ENCODE peak calls at places on chromosomes 6 and 20, in six cellular contexts. W, E, R, P, B and I are unnamed samples.

GRCh38 chr6:73610444-73611275 is 43.1 kb downstream of the SLC17A5 start:
- DNase-seq in W (no peak), P (no peak), E (peak; percentile 30), R (peak; percentile 33), B (no peak), I (peak; percentile 58)

GRCh38 chr6:143441680-143442359 is 8.7 kb downstream of the ADAT2 start:
- DNase-seq in P (no peak), R (peak; percentile 80), B (no peak), W (no peak), E (no peak), I (no peak)

GRCh38 chr20:16563066-16563806 is 10.0 kb downstream of the KIF16B start:
- DNase-seq in P (no peak), W (no peak), E (no peak), R (no peak), B (no peak), I (no peak)

GRCh38 chr20:51156041-51156795 is 133.3 kb upstream of the KCNG1 start:
- DNase-seq in W (no peak), E (peak; percentile 68), B (no peak), R (peak; percentile 17), P (no peak), I (no peak)

GRCh38 chr6:151961809-151962208 is 154.3 kb downstream of the ESR1 start:
- DNase-seq in P (no peak), R (no peak), E (no peak), W (no peak), B (no peak), I (no peak)

GRCh38 chr6:49001856-49002255 is 461.2 kb downstream of the MMUT start:
- DNase-seq in R (peak; percentile 38), W (no peak), E (no peak), B (no peak), P (no peak), I (no peak)

GRCh38 chr6:138454976-138455706 is 44.2 kb downstream of the NHSL1 start:
- DNase-seq in R (peak; percentile 29), W (peak; percentile 82), E (no peak), P (no peak), B (peak; percentile 17), I (peak; percentile 44)

GRCh38 chr6:141291322-141291721 is 841.4 kb upstream of the GJE1 start:
- DNase-seq in E (no peak), W (no peak), R (no peak), B (no peak), P (no peak), I (no peak)

GRCh38 chr20:43863821-43864544 is 50.7 kb upstream of the TOX2 start:
- DNase-seq in R (no peak), W (no peak), E (no peak), P (no peak), B (no peak), I (no peak)

GRCh38 chr6:90375681-90376439 is 79.2 kb upstream of the BACH2 start:
- DNase-seq in R (peak; percentile 94), E (no peak), B (no peak), P (no peak), W (no peak), I (no peak)

GRCh38 chr20:44691424-44692423 is 23.4 kb upstream of the CCN5 start:
- DNase-seq in E (no peak), W (no peak), P (no peak), R (peak; percentile 59), B (no peak), I (no peak)

GRCh38 chr20:33917813-33918525 is 75.7 kb upstream of the RALY start:
- DNase-seq in R (no peak), E (no peak), B (no peak), W (no peak), P (no peak), I (no peak)

GRCh38 chr6:25017932-25018581 is 82.3 kb upstream of the RIPOR2 start:
- DNase-seq in P (no peak), R (peak; percentile 52), W (peak; percentile 87), B (no peak), E (peak; percentile 89), I (peak; percentile 62)

GRCh38 chr6:31727034-31727716 is 1.9 kb downstream of the DDAH2 start:
- DNase-seq in R (no peak), P (no peak), E (no peak), W (no peak), B (no peak), I (no peak)

GRCh38 chr6:80163754-80164187 is 57.3 kb downstream of the BCKDHB start:
- DNase-seq in E (peak; percentile 79), W (no peak), R (peak; percentile 79), P (no peak), B (no peak), I (no peak)

GRCh38 chr20:38805502-38805957 is at the start of gene PPP1R16B:
- DNase-seq in W (peak; percentile 80), R (no peak), E (peak; percentile 74), P (no peak), B (peak; percentile 93), I (peak; percentile 86)

GRCh38 chr6:29232725-29233124 is 62.0 kb downstream of the OR2J2 start:
- DNase-seq in P (no peak), E (peak; percentile 57), W (no peak), B (no peak), R (no peak), I (no peak)

GRCh38 chr6:36985384-36985962 is 523 bp downstream of the MTCH1 start:
- DNase-seq in R (no peak), B (no peak), W (peak; percentile 46), E (no peak), P (no peak), I (no peak)

GRCh38 chr6:52130440-52130839 is 43.0 kb upstream of the PKHD1 start:
- DNase-seq in P (no peak), B (no peak), W (no peak), E (peak; percentile 64), R (no peak), I (no peak)

GRCh38 chr6:152057832-152058498 is 250.5 kb downstream of the ESR1 start:
- DNase-seq in B (no peak), W (no peak), P (no peak), E (no peak), R (no peak), I (no peak)

GRCh38 chr6:42103218-42103617 is 39.2 kb downstream of the C6orf132 start:
- DNase-seq in W (no peak), B (no peak), E (no peak), R (no peak), P (no peak), I (no peak)

GRCh38 chr6:42104807-42105713 is 37.4 kb downstream of the C6orf132 start:
- DNase-seq in E (peak; percentile 55), R (no peak), W (no peak), P (no peak), B (peak; percentile 73), I (no peak)

GRCh38 chr6:42105714-42106662 is 36.4 kb downstream of the C6orf132 start:
- DNase-seq in E (no peak), R (no peak), B (no peak), W (no peak), P (no peak), I (no peak)

GRCh38 chr6:42103753-42104094 is 38.7 kb downstream of the C6orf132 start:
- DNase-seq in P (no peak), R (no peak), B (no peak), E (no peak), W (no peak), I (no peak)

DNA sequence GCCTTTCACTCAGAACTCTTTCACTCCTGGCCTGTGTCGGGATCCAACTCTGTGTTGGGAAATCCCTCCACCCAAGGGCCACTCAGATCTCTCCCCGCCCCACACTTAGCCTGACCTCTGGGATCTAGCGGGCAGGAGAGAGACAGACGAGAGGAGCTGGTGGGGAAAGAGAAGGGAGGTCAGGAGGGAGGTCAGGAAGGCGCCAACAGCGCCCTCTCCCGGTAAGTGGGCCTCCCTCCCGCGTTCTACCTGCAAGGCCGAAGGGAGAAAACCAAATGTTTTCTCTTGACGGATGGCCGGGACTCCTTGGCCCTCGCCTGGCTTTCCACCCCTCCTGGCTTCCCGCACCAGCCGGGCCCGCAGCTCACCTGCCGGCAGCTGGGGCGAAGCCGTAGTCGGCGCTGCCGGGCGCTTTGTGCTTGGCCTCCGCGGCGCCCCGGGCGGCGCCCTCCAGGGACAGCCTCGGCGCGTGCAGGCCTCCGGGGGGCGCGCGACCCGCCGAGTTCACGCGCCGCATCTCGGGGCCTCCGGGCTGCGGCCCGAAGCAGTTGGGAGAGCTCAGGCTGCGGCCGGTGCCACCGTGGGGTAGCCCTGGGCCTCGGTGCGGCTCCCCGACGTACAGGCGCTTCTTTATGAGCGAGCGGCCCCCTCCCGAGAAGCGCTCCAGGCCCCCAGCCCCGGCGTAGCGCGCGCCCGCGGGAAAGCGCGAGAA is 38.2 kb downstream of the C6orf132 start:
- DNase-seq in W (peak; percentile 65), R (peak; percentile 44), E (peak; percentile 88), P (no peak), B (peak; percentile 89), I (peak; percentile 69)
- H3K36me3 ChIP-seq in W (no peaks in the 10 kb centered on the region), R (no peaks in the 10 kb centered on the region), E (peaks cover 2% of the 10 kb centered on the region), P (no peaks in the 10 kb centered on the region), B (peaks cover 7% of the 10 kb centered on the region), I (no peaks in the 10 kb centered on the region)

DNA sequence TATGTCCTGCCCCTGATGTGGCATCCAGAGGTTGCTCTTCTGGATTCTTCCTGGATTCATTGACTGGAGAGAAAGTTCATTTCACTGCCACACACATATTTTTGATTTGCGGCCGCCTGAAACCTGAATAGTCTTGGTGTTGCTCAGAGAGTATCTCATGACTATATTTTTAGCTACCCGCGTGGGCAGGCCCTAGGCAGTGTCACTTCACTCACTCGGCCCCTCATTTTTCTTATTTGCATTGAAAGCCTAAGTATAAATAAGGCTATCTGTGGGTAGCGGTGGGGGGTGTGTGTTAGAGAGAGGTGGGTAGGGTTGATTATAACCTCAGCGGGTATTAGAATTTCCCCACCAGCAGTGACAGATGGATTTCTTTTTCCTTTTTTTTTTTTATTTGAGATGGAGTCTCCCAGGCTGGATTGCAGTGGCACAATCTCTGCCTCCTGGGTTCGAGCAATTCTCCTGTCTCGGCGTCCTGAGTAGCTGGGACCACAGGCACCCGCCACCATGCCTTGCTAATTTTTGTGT is 113.5 kb downstream of the JARID2 start:
- DNase-seq in R (peak; percentile 51), W (no peak), B (no peak), P (no peak), E (no peak), I (no peak)
- H3K4me1 ChIP-seq in R (no peaks in the 10 kb centered on the region), W (peaks cover 31% of the 10 kb centered on the region), B (peaks cover 9% of the 10 kb centered on the region), P (no peaks in the 10 kb centered on the region), E (peaks cover 24% of the 10 kb centered on the region), I (peaks cover 2% of the 10 kb centered on the region)

GRCh38 chr20:40728996-40729395 is 40.0 kb upstream of the MAFB start:
- DNase-seq in E (no peak), B (no peak), W (no peak), R (no peak), P (no peak), I (no peak)

GRCh38 chr20:40724566-40724965 is 35.5 kb upstream of the MAFB start:
- DNase-seq in W (no peak), R (no peak), P (no peak), E (no peak), B (peak; percentile 41), I (no peak)

GRCh38 chr20:40727960-40728359 is 38.9 kb upstream of the MAFB start:
- DNase-seq in P (no peak), B (no peak), R (no peak), W (no peak), E (no peak), I (no peak)

GRCh38 chr20:40728470-40728869 is 39.4 kb upstream of the MAFB start:
- DNase-seq in P (no peak), B (no peak), W (no peak), R (no peak), E (no peak), I (no peak)
- H3K27ac ChIP-seq in P (no peak overlapping the region), B (no peak overlapping the region), W (no peak overlapping the region), R (no peak overlapping the region), E (no peak overlapping the region), I (no peak overlapping the region)

DNA sequence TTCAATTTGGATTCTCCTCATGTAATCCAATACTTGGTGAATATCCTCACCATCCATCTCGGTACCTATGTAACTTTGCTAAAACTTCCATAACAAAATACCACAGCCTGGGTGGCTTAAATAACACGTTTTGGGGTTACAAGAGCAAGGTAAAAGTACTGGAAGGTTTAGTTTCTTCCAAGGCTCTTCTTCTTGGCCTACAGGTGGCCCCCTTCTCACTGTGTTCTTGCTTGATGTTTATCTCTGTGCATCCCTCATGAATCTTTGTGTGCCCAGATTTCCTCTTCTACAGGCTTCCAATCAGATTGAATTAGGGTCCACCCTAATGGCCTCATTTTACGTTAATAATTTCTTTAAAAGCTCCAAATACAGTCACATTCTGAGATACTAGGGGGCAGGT is 163.3 kb upstream of the HCRTR2 start:
- DNase-seq in W (no peak), B (no peak), P (no peak), E (peak; percentile 29), R (no peak), I (no peak)
- H3K36me3 ChIP-seq in W (no peaks in the 10 kb centered on the region), B (no peaks in the 10 kb centered on the region), P (no peaks in the 10 kb centered on the region), E (no peaks in the 10 kb centered on the region), R (no peaks in the 10 kb centered on the region), I (no peaks in the 10 kb centered on the region)